ENCODE peak calls at places on chromosomes 12 and 14, in seven cellular contexts. One of them, this sample, is unnamed.
A peak's percentile ranks its signal among the peaks of the same experiment; 100 is the strongest.

GRCh38 chr14:68473794-68474193 is 319.1 kb downstream of the ZFP36L1 start:
- DNase-seq in GM12865: peak; percentile 26
- DNase-seq in cardiac fibroblast: peak; percentile 59
- DNase-seq in Calu3: no peak
- DNase-seq in ecto neural progenitor cell: no peak
- DNase-seq in adrenal gland: no peak
- DNase-seq in HTR-8/SVneo: no peak
- DNase-seq in this sample: no peak

GRCh38 chr14:71130491-71131179 is 223.4 kb downstream of the PCNX1 start:
- DNase-seq in GM12865: peak; percentile 69
- DNase-seq in cardiac fibroblast: peak; percentile 87
- DNase-seq in Calu3: peak; percentile 18
- DNase-seq in ecto neural progenitor cell: no peak
- DNase-seq in adrenal gland: no peak
- DNase-seq in HTR-8/SVneo: no peak
- DNase-seq in this sample: peak; percentile 32

GRCh38 chr14:54715244-54715643 is 148.3 kb downstream of the SAMD4A start:
- DNase-seq in GM12865: no peak
- DNase-seq in cardiac fibroblast: peak; percentile 56
- DNase-seq in Calu3: no peak
- DNase-seq in ecto neural progenitor cell: no peak
- DNase-seq in adrenal gland: no peak
- DNase-seq in HTR-8/SVneo: peak; percentile 40
- DNase-seq in this sample: no peak

GRCh38 chr12:48781750-48782456 is 7.0 kb downstream of the ADCY6 start:
- DNase-seq in GM12865: no peak
- DNase-seq in cardiac fibroblast: no peak
- DNase-seq in Calu3: no peak
- DNase-seq in ecto neural progenitor cell: no peak
- DNase-seq in adrenal gland: no peak
- DNase-seq in HTR-8/SVneo: no peak
- DNase-seq in this sample: no peak

GRCh38 chr14:71387753-71388152 is 480.5 kb downstream of the PCNX1 start:
- DNase-seq in GM12865: no peak
- DNase-seq in cardiac fibroblast: no peak
- DNase-seq in Calu3: no peak
- DNase-seq in ecto neural progenitor cell: no peak
- DNase-seq in adrenal gland: no peak
- DNase-seq in HTR-8/SVneo: no peak
- DNase-seq in this sample: no peak

GRCh38 chr14:86838363-86838762 is 1154.6 kb downstream of the GALC start:
- DNase-seq in GM12865: peak; percentile 17
- DNase-seq in cardiac fibroblast: peak; percentile 0
- DNase-seq in Calu3: no peak
- DNase-seq in ecto neural progenitor cell: no peak
- DNase-seq in adrenal gland: no peak
- DNase-seq in HTR-8/SVneo: no peak
- DNase-seq in this sample: no peak

GRCh38 chr14:73714656-73715081 is 485 bp upstream of the PNMA1 start:
- DNase-seq in GM12865: no peak
- DNase-seq in cardiac fibroblast: peak; percentile 47
- DNase-seq in Calu3: no peak
- DNase-seq in ecto neural progenitor cell: peak; percentile 56
- DNase-seq in adrenal gland: no peak
- DNase-seq in HTR-8/SVneo: peak; percentile 75
- DNase-seq in this sample: no peak

GRCh38 chr12:124777399-124778372 is 86.0 kb downstream of the SCARB1 start:
- DNase-seq in GM12865: no peak
- DNase-seq in cardiac fibroblast: no peak
- DNase-seq in Calu3: no peak
- DNase-seq in ecto neural progenitor cell: no peak
- DNase-seq in adrenal gland: peak; percentile 71
- DNase-seq in HTR-8/SVneo: no peak
- DNase-seq in this sample: no peak

GRCh38 chr12:75722714-75723200 is 211.3 kb upstream of the KRR1 start:
- DNase-seq in GM12865: peak; percentile 58
- DNase-seq in cardiac fibroblast: peak; percentile 97
- DNase-seq in Calu3: peak; percentile 48
- DNase-seq in ecto neural progenitor cell: no peak
- DNase-seq in adrenal gland: peak; percentile 63
- DNase-seq in HTR-8/SVneo: peak; percentile 56
- DNase-seq in this sample: no peak

GRCh38 chr14:52950898-52951729 is at the start of gene FERMT2:
- DNase-seq in GM12865: peak; percentile 58
- DNase-seq in cardiac fibroblast: peak; percentile 88
- DNase-seq in Calu3: peak; percentile 91
- DNase-seq in ecto neural progenitor cell: peak; percentile 94
- DNase-seq in adrenal gland: peak; percentile 89
- DNase-seq in HTR-8/SVneo: peak; percentile 92
- DNase-seq in this sample: peak; percentile 19

GRCh38 chr12:6613776-6614512 is 6.8 kb upstream of the CHD4 start:
- DNase-seq in GM12865: peak; percentile 82
- DNase-seq in cardiac fibroblast: peak; percentile 98
- DNase-seq in Calu3: peak; percentile 55
- DNase-seq in ecto neural progenitor cell: peak; percentile 98
- DNase-seq in adrenal gland: peak; percentile 93
- DNase-seq in HTR-8/SVneo: peak; percentile 89
- DNase-seq in this sample: peak; percentile 79

GRCh38 chr12:464484-465267 is 4.9 kb downstream of the B4GALNT3 start:
- DNase-seq in GM12865: no peak
- DNase-seq in cardiac fibroblast: no peak
- DNase-seq in Calu3: no peak
- DNase-seq in ecto neural progenitor cell: no peak
- DNase-seq in adrenal gland: no peak
- DNase-seq in HTR-8/SVneo: no peak
- DNase-seq in this sample: no peak

GRCh38 chr12:76790564-76791552 is 26.9 kb downstream of the ZDHHC17 start:
- DNase-seq in GM12865: peak; percentile 25
- DNase-seq in cardiac fibroblast: peak; percentile 50
- DNase-seq in Calu3: no peak
- DNase-seq in ecto neural progenitor cell: no peak
- DNase-seq in adrenal gland: no peak
- DNase-seq in HTR-8/SVneo: peak; percentile 25
- DNase-seq in this sample: peak; percentile 37

GRCh38 chr12:65891987-65892481 is 67.8 kb downstream of the HMGA2 start:
- DNase-seq in GM12865: peak; percentile 13
- DNase-seq in cardiac fibroblast: peak; percentile 99
- DNase-seq in Calu3: peak; percentile 56
- DNase-seq in ecto neural progenitor cell: no peak
- DNase-seq in adrenal gland: peak; percentile 61
- DNase-seq in HTR-8/SVneo: peak; percentile 53
- DNase-seq in this sample: no peak

GRCh38 chr12:25819713-25820112 is 138.8 kb upstream of the RASSF8 start:
- DNase-seq in GM12865: no peak
- DNase-seq in cardiac fibroblast: no peak
- DNase-seq in Calu3: no peak
- DNase-seq in ecto neural progenitor cell: no peak
- DNase-seq in adrenal gland: no peak
- DNase-seq in HTR-8/SVneo: no peak
- DNase-seq in this sample: no peak

GRCh38 chr12:32365473-32366064 is 33.8 kb upstream of the FGD4 start:
- DNase-seq in GM12865: peak; percentile 73
- DNase-seq in cardiac fibroblast: peak; percentile 88
- DNase-seq in Calu3: peak; percentile 68
- DNase-seq in ecto neural progenitor cell: peak; percentile 61
- DNase-seq in adrenal gland: peak; percentile 43
- DNase-seq in HTR-8/SVneo: peak; percentile 37
- DNase-seq in this sample: peak; percentile 31

GRCh38 chr12:16272222-16272621 is 5.3 kb downstream of the SLC15A5 start:
- DNase-seq in GM12865: no peak
- DNase-seq in cardiac fibroblast: peak; percentile 20
- DNase-seq in Calu3: no peak
- DNase-seq in ecto neural progenitor cell: no peak
- DNase-seq in adrenal gland: no peak
- DNase-seq in HTR-8/SVneo: no peak
- DNase-seq in this sample: no peak

GRCh38 chr14:35438910-35439713 is 34.6 kb upstream of the NFKBIA start:
- DNase-seq in GM12865: peak; percentile 16
- DNase-seq in cardiac fibroblast: peak; percentile 41
- DNase-seq in Calu3: no peak
- DNase-seq in ecto neural progenitor cell: no peak
- DNase-seq in adrenal gland: no peak
- DNase-seq in HTR-8/SVneo: peak; percentile 15
- DNase-seq in this sample: no peak

This sample was measured in immature natural killer cell.